ENCODE peak calls at places on chromosomes 16 and 17, in five cellular contexts. One of them, this sample, is unnamed.
A peak's percentile ranks its signal among the peaks of the same experiment; 100 is the strongest.

GRCh38 chr17:73285916-73286862 is 24.5 kb upstream of the CPSF4L start:
- DNase-seq in A172: no peak
- DNase-seq in fibroblast of lung: no peak
- DNase-seq in CD4-positive, alpha-beta T cell: no peak
- DNase-seq in anterior cingulate cortex: no peak
- DNase-seq in this sample: no peak

GRCh38 chr16:380837-381787 is 666 bp downstream of the PGAP6 start:
- DNase-seq in anterior cingulate cortex: no peak
- DNase-seq in A172: no peak
- DNase-seq in fibroblast of lung: no peak
- DNase-seq in CD4-positive, alpha-beta T cell: no peak
- DNase-seq in this sample: no peak

GRCh38 chr16:5004311-5004710 is 29.4 kb downstream of the NAGPA start:
- DNase-seq in fibroblast of lung: no peak
- DNase-seq in A172: no peak
- DNase-seq in CD4-positive, alpha-beta T cell: no peak
- DNase-seq in anterior cingulate cortex: no peak
- DNase-seq in this sample: no peak

GRCh38 chr17:74453665-74454196 is 12.7 kb upstream of the CD300A start:
- DNase-seq in A172: no peak
- DNase-seq in anterior cingulate cortex: no peak
- DNase-seq in fibroblast of lung: no peak
- DNase-seq in CD4-positive, alpha-beta T cell: peak; percentile 48
- DNase-seq in this sample: no peak

GRCh38 chr16:2147981-2148671 is at the start of gene RAB26:
- DNase-seq in CD4-positive, alpha-beta T cell: peak; percentile 45
- DNase-seq in fibroblast of lung: peak; percentile 44
- DNase-seq in A172: peak; percentile 75
- DNase-seq in anterior cingulate cortex: peak; percentile 50
- DNase-seq in this sample: peak; percentile 57

GRCh38 chr17:58706351-58707140 is 14.1 kb downstream of the RAD51C start:
- DNase-seq in A172: no peak
- DNase-seq in anterior cingulate cortex: no peak
- DNase-seq in CD4-positive, alpha-beta T cell: no peak
- DNase-seq in fibroblast of lung: no peak
- DNase-seq in this sample: no peak

GRCh38 chr16:87252269-87252970 is 64.8 kb downstream of the C16orf95 start:
- DNase-seq in anterior cingulate cortex: no peak
- DNase-seq in A172: peak; percentile 35
- DNase-seq in CD4-positive, alpha-beta T cell: no peak
- DNase-seq in fibroblast of lung: no peak
- DNase-seq in this sample: no peak

GRCh38 chr17:81161972-81162371 is 3.3 kb upstream of the PVALEF start:
- DNase-seq in anterior cingulate cortex: no peak
- DNase-seq in A172: no peak
- DNase-seq in fibroblast of lung: no peak
- DNase-seq in CD4-positive, alpha-beta T cell: no peak
- DNase-seq in this sample: no peak

GRCh38 chr17:66724581-66725341 is 110.2 kb upstream of the CACNG5 start:
- DNase-seq in fibroblast of lung: peak; percentile 88
- DNase-seq in CD4-positive, alpha-beta T cell: no peak
- DNase-seq in anterior cingulate cortex: no peak
- DNase-seq in A172: no peak
- DNase-seq in this sample: no peak

GRCh38 chr17:66677201-66677981 is 157.5 kb upstream of the CACNG5 start:
- DNase-seq in CD4-positive, alpha-beta T cell: no peak
- DNase-seq in A172: no peak
- DNase-seq in fibroblast of lung: peak; percentile 78
- DNase-seq in anterior cingulate cortex: no peak
- DNase-seq in this sample: no peak

This sample was measured in CD4-positive, CD25-positive, alpha-beta regulatory T cell.